ENCODE peak calls at places on chromosomes 7 and 10, in eight cellular contexts. V is GM12865, B is tibial artery, W is neural progenitor cell, F is endothelial cell, N is esophagus squamous epithelium, S is nephron progenitor cell, I is HCT116. M is an unnamed sample.

GRCh38 chr7:151012921-151013347 is 11.4 kb downstream of the ATG9B start:
- DNase-seq in V (no peak), B (no peak), W (peak), F (peak), N (no peak), S (peak), I (no peak), M (no peak)

GRCh38 chr7:107976620-107977019 is 26.3 kb downstream of the LAMB1 start:
- DNase-seq in V (no peak), B (no peak), W (no peak), F (no peak), N (no peak), S (no peak), I (no peak), M (no peak)

GRCh38 chr7:18693826-18694225 is 198.3 kb downstream of the HDAC9 start:
- DNase-seq in V (no peak), B (no peak), W (no peak), F (no peak), N (no peak), S (no peak), I (no peak), M (no peak)

GRCh38 chr10:97882142-97883091 is 32.8 kb downstream of the GOLGA7B start:
- DNase-seq in V (no peak), B (peak), W (no peak), F (no peak), N (no peak), S (no peak), I (peak), M (peak)

GRCh38 chr7:108347616-108348015 is 108.6 kb downstream of the NRCAM start:
- DNase-seq in V (no peak), B (no peak), W (peak), F (peak), N (no peak), S (peak), I (no peak), M (no peak)

GRCh38 chr10:75396861-75397570 is 4.5 kb downstream of the ZNF503 start:
- DNase-seq in V (no peak), B (no peak), W (peak), F (peak), N (no peak), S (peak), I (no peak), M (no peak)

GRCh38 chr7:26526288-26526587 is 234.6 kb downstream of the SNX10 start:
- DNase-seq in V (no peak), B (no peak), W (no peak), F (no peak), N (no peak), S (no peak), I (no peak), M (no peak)

GRCh38 chr10:29522038-29522855 is 112.5 kb downstream of the SVIL start:
- DNase-seq in V (no peak), B (no peak), W (no peak), F (no peak), N (no peak), S (no peak), I (no peak), M (no peak)

GRCh38 chr7:82049442-82049841 is 279.6 kb upstream of the HGF start:
- DNase-seq in V (no peak), B (no peak), W (no peak), F (no peak), N (no peak), S (no peak), I (no peak), M (no peak)

GRCh38 chr7:82039621-82040020 is 269.8 kb upstream of the HGF start:
- DNase-seq in V (no peak), B (no peak), W (no peak), F (no peak), N (no peak), S (no peak), I (no peak), M (no peak)

GRCh38 chr7:82050134-82050533 is 280.3 kb upstream of the HGF start:
- DNase-seq in V (no peak), B (no peak), W (no peak), F (no peak), N (no peak), S (no peak), I (peak), M (no peak)

DNA sequence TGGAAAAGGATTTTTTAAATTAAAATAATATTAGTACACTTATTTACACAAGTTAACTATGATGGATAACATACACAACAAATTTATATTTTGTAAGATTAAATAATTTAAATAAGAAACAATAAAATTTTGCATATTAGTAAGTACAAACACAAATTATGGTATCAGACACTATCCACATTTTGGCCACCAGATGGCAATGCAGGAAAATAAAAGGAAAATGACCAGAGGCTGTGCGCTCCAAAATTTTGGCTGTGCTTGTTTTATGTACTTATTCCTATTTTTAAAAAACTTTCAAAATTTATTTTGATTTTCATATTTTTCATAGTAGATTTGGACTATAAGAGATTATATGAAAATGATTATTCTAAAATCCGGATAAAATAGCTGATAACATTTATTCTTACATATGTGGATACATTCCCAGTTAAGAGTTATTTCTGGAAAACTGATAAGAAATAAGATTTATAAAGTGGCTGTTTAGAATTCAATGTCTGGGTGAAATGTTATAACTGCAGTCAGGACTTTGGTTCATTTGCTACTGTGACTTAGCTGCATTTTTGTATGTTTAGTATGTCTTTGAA is 274.7 kb upstream of the HGF start:
- DNase-seq in V (peak), B (no peak), W (peak), F (peak), N (no peak), S (peak), I (peak), M (peak)
- TF ChIP-seq CTCF in V (peak), B (peak), W (peak), F (peak), N (peak), S (peak), I (peak), M (peak)

GRCh38 chr10:80284522-80284921 is 4.9 kb downstream of the MAT1A start:
- DNase-seq in V (no peak), B (no peak), W (no peak), F (no peak), N (no peak), S (no peak), I (no peak), M (no peak)

GRCh38 chr10:80290474-80291220 is 1.2 kb upstream of the MAT1A start:
- DNase-seq in V (no peak), B (no peak), W (no peak), F (no peak), N (no peak), S (no peak), I (no peak), M (no peak)

GRCh38 chr10:80288849-80289248 is 609 bp downstream of the MAT1A start:
- DNase-seq in V (no peak), B (no peak), W (no peak), F (no peak), N (no peak), S (no peak), I (no peak), M (no peak)

GRCh38 chr10:80292607-80293239 is 3.3 kb upstream of the MAT1A start:
- DNase-seq in V (no peak), B (no peak), W (no peak), F (no peak), N (no peak), S (no peak), I (no peak), M (no peak)

GRCh38 chr10:80289451-80290287 is at the start of gene MAT1A:
- DNase-seq in V (no peak), B (no peak), W (no peak), F (no peak), N (no peak), S (no peak), I (peak), M (no peak)
- TF ChIP-seq CTCF in V (no peak), B (no peak), W (no peak), F (no peak), N (no peak), S (no peak), I (peak), M (no peak)

DNA sequence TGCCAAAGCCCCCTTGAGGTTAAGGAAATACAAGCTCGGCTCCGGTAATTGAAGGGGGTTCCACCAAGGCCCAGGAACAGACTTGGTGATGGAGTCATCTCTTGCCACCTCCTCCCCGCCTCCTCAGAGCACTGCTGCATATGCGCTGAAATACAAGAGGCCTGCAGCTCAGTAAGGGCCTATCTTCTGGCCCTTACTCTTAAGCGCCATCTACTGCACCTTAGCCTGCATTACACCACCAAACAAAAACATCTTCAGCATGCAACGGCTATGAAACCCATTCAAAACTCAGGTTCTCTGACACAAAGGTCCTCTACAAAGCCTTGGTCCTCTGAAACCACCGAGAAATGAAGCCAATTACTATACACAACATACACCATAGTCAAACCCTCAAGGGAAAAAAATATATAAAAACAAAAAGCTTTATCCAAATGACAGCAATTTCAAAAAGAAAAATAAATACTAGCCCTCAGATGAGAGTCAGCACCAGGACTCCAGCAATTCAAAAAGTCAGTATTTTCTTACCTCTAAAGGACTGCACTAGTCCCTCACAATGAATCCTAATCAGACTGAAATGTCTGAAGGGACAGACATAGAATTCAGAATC is 176.8 kb upstream of the TBX20 start:
- DNase-seq in V (peak), B (no peak), W (peak), F (no peak), N (no peak), S (no peak), I (peak), M (peak)
- TF ChIP-seq CTCF in V (peak), B (no peak), W (peak), F (peak), N (peak), S (peak), I (peak), M (peak)

DNA sequence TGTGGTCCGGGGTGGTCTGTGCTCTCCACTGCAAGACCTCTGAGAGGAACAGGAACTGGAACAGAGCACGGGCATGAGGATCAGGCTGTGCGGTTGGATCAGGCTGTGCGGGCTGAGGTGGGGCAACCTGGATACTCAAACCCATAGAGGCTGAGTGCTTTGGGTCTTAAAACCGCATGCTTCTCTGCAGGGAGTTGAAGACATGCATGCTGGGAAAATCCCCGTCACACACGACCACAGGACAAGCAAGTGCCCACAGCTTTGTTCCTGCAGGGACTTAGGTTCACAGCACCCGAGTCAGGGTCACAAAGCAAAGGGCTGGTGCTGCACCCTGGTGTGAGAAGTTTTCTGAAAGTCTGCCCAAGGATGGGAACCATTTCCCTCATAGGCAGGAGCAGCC is 221.2 kb downstream of the ZMYND11 start:
- DNase-seq in V (peak), B (no peak), W (no peak), F (no peak), N (no peak), S (no peak), I (no peak), M (no peak)
- TF ChIP-seq CTCF in V (no peak), B (no peak), W (no peak), F (no peak), N (no peak), S (no peak), I (no peak), M (no peak)

M was measured in activated CD8-positive, alpha-beta T cell treated with anti-CD3 and anti-CD28 coated beads for 36 hours.